ENCODE peak calls at places on chromosomes 12 and 14, in eight cellular contexts. K, D, F, T, B, N, V and L are unnamed samples.

GRCh38 chr14:103311171-103311997 is 22.7 kb upstream of the EIF5 start:
- DNase-seq in B (no peak), D (no peak), N (no peak), T (no peak), K (no peak), F (no peak), V (no peak), L (no peak)

GRCh38 chr14:54686219-54686870 is 119.4 kb downstream of the SAMD4A start:
- DNase-seq in K (no peak), F (peak; percentile 90), D (peak; percentile 73), N (no peak), V (no peak), B (peak; percentile 87), T (peak; percentile 57), L (no peak)

GRCh38 chr14:69299286-69300035 is 39.5 kb downstream of the GALNT16 start:
- DNase-seq in B (no peak), V (no peak), F (no peak), D (no peak), T (no peak), K (no peak), N (no peak), L (no peak)

GRCh38 chr14:65168840-65169239 is 66.5 kb upstream of the MAX start:
- DNase-seq in D (no peak), F (no peak), N (no peak), K (no peak), B (peak; percentile 76), T (no peak), V (no peak), L (no peak)

GRCh38 chr12:22357531-22357930 is 23.0 kb upstream of the ST8SIA1 start:
- DNase-seq in B (no peak), N (no peak), V (no peak), T (no peak), D (no peak), K (no peak), F (no peak), L (no peak)

GRCh38 chr12:2339022-2339431 is 286.2 kb downstream of the CACNA1C start:
- DNase-seq in K (no peak), N (no peak), B (peak; percentile 64), D (no peak), V (no peak), T (peak; percentile 61), F (peak; percentile 38), L (no peak)

GRCh38 chr12:56151672-56152131 is 685 bp upstream of the MYL6B start:
- DNase-seq in N (peak; percentile 68), F (peak; percentile 34), B (no peak), T (peak; percentile 53), D (no peak), K (peak; percentile 61), V (peak; percentile 39), L (peak; percentile 70)

GRCh38 chr14:77000340-77001235 is 27.9 kb downstream of the IRF2BPL start:
- DNase-seq in D (peak; percentile 78), V (no peak), N (peak; percentile 42), F (peak; percentile 62), T (no peak), B (peak; percentile 64), K (no peak), L (no peak)

GRCh38 chr12:1837541-1838206 is 17.3 kb downstream of the LRTM2 start:
- DNase-seq in F (peak; percentile 3), T (peak; percentile 40), V (no peak), D (peak; percentile 15), K (no peak), N (no peak), B (peak; percentile 12), L (no peak)